ENCODE peak calls at places on chromosomes 12 and 14, in six cellular contexts. G, S, N, K, Z and X are unnamed samples.

GRCh38 chr14:52522033-52522432 is 30.3 kb downstream of the TXNDC16 start:
- DNase-seq in N (no peak), K (no peak), S (no peak), G (no peak), Z (no peak), X (no peak)

GRCh38 chr14:95156765-95157194 is 549 bp downstream of the DICER1 start:
- DNase-seq in N (peak), G (no peak), K (peak), S (no peak), Z (no peak), X (peak)

GRCh38 chr14:31968107-31968810 is 108.8 kb upstream of the ARHGAP5 start:
- DNase-seq in S (no peak), G (no peak), K (no peak), N (peak), Z (no peak), X (peak)

GRCh38 chr12:104909761-104910160 is 48.3 kb downstream of the SLC41A2 start:
- DNase-seq in Z (no peak), G (peak), N (no peak), K (no peak), S (peak), X (peak)

GRCh38 chr12:105738036-105738435 is 400.7 kb downstream of the NUAK1 start:
- DNase-seq in G (no peak), N (no peak), K (no peak), Z (no peak), S (peak), X (no peak)

GRCh38 chr12:97167598-97167997 is 260.5 kb downstream of the NEDD1 start:
- DNase-seq in G (no peak), Z (no peak), N (no peak), K (no peak), S (no peak), X (no peak)

GRCh38 chr14:106694638-106695393 is 1168.4 kb downstream of the TMEM121 start:
- DNase-seq in Z (peak), N (peak), G (no peak), S (no peak), K (no peak), X (no peak)

GRCh38 chr14:52355016-52355430 is 40.9 kb downstream of the PTGER2 start:
- DNase-seq in S (peak), K (no peak), G (no peak), N (no peak), Z (no peak), X (peak)

GRCh38 chr12:96036765-96037455 is 1.5 kb upstream of the LTA4H start:
- DNase-seq in K (no peak), S (no peak), G (no peak), N (no peak), Z (no peak), X (peak)

GRCh38 chr14:81990312-81990761 is 456.7 kb upstream of the SEL1L start:
- DNase-seq in Z (peak), S (peak), K (no peak), G (peak), N (peak), X (peak)

GRCh38 chr14:80981156-80981555 is 25.7 kb downstream of the TSHR start:
- DNase-seq in G (no peak), S (no peak), Z (no peak), N (no peak), K (no peak), X (no peak)

GRCh38 chr12:105092336-105092735 is 8.1 kb upstream of the ALDH1L2 start:
- DNase-seq in G (no peak), Z (peak), S (no peak), N (no peak), K (no peak), X (no peak)

GRCh38 chr14:45526715-45527549 is 273.9 kb upstream of the MIS18BP1 start:
- DNase-seq in K (no peak), S (no peak), G (no peak), Z (peak), N (peak), X (peak)

GRCh38 chr14:59847711-59848110 is 22.9 kb downstream of the RTN1 start:
- DNase-seq in N (no peak), S (no peak), Z (no peak), K (no peak), G (no peak), X (no peak)

GRCh38 chr12:42162198-42162597 is 17.5 kb upstream of the GXYLT1 start:
- DNase-seq in Z (no peak), N (no peak), G (no peak), K (no peak), S (no peak), X (peak)

GRCh38 chr14:50688875-50689274 is 20.8 kb upstream of the SAV1 start:
- DNase-seq in Z (peak), G (no peak), N (no peak), S (no peak), K (no peak), X (no peak)

GRCh38 chr14:31038521-31039166 is 12.5 kb upstream of the STRN3 start:
- DNase-seq in N (no peak), G (no peak), S (peak), K (no peak), Z (no peak), X (peak)

GRCh38 chr14:83309211-83309610 is 1775.6 kb upstream of the SEL1L start:
- DNase-seq in K (no peak), N (no peak), S (no peak), G (no peak), Z (no peak), X (no peak)

GRCh38 chr12:97940629-97941028 is 478.0 kb downstream of the RMST start:
- DNase-seq in Z (peak), S (peak), K (no peak), N (no peak), G (no peak), X (no peak)

GRCh38 chr12:12882288-12882687 is 9.1 kb upstream of the GPRC5A start:
- DNase-seq in K (no peak), G (no peak), S (no peak), N (no peak), Z (no peak), X (no peak)

DNA sequence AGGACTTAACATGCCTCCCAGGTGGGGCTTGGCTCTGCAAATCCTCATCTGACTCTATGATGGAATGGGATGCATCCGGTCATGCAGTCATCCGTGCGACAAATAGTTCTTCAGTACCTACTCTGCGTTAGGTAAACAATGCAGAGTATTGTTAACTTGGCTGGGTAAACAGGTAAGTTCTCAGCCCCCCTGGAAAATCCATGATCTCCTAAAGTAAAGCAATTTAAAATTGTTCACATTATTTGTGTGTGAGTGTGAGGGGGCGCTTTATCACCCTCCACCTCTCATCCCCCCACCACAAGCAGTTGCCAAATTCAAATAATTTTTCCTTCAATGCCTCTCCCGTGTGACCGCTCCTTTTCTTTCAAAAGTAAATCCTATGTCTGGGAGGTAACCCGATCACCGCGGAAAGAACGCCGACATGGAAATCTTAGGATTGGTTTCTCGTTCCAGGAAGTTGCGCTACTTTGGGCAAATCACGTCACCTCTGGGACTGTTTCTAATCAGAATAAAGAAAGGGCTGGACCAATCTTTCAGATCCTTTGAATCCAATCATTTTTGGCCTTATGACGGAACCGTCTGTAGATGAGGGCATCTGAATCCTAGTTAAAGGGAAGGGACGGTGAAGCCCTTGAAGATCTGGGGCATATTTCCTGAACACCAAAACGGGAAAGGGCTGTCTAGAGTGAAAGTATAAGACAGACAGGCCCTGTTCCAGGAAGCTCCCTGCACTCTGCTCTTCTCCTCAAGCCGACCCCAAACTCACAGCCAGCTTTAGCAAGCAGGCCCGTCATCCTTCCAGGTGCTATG is 44.0 kb upstream of the SINHCAF start:
- DNase-seq in S (peak), G (peak), N (no peak), Z (peak), K (peak), X (peak)
- H3K4me3 ChIP-seq in S (peak), G (no peak), N (no peak), Z (peak), K (peak), X (peak)

DNA sequence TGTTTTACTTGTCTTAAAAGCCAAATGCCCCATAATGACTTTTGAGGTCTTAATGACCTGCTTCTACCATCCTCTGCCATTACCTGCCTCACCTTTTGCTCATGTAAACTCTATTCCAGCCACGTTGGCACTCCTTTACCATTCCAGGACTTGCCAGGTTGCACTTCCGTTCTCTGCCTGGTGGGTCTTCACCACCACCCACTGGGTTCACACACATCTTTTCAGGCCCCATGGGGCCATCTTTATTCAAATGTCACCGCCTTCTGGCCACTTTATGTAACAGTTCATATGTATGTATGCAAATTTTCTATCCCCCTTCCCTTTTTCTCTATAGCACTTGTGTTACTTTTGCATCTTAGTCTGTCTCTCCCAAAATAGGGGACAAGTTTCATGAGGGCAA is 57.7 kb downstream of the ATP2A2 start:
- DNase-seq in K (no peak), Z (peak), S (peak), N (peak), G (no peak), X (no peak)
- TF ChIP-seq CTCF in K (no peak), Z (no peak), S (peak), N (peak), G (no peak), X (peak)

GRCh38 chr12:116673713-116674112 is 64.2 kb downstream of the SPRING1 start:
- DNase-seq in S (no peak), N (peak), G (no peak), K (no peak), Z (peak), X (no peak)
- H3K4me3 ChIP-seq in S (no peak), N (no peak), G (no peak), K (no peak), Z (no peak), X (no peak)

DNA sequence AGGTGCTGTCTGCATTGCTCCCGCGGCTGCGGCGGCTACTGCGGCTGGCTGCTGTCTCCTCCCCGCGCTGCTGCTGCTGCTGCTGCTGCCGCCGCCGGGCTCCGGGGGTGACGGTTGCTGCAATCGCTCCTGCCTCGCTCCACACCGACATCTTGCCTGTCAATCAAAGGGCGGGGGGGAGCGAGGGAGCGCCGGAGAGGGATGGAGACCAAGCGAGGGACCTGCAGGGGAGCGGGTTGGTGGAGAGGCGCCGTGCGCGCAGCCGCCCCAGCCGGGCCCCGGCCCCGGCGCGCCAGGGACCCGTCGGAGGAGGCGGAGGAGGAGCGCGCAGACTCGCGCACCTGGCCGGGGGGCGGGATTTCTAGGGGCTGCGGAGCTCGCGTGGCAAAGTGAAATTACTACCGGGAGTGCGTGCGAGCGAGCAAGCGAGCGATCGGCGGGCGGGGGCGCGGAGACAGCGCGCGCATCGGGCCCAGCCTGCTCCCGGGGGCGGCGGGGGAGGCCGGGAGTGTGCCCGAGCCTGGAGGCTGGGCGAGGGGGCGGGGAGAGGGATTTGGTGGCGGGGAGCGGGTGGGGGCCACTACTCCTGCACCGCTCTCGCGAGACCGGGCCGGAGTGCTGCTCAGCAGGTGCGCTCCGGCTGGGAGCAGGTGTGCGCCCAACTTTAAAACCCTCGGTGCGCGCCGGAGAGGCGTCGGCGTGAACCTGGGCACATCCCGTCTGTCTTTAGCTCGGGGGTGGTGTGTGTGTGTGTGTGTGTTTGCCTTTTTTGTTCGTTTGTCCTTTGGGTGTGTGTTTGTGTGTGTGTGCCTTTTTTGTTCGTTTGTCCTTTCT is at the start of gene KSR2:
- DNase-seq in S (peak), G (no peak), Z (peak), N (peak), K (no peak), X (no peak)
- TF ChIP-seq CTCF in S (no peak), G (no peak), Z (no peak), N (no peak), K (no peak), X (no peak)

DNA sequence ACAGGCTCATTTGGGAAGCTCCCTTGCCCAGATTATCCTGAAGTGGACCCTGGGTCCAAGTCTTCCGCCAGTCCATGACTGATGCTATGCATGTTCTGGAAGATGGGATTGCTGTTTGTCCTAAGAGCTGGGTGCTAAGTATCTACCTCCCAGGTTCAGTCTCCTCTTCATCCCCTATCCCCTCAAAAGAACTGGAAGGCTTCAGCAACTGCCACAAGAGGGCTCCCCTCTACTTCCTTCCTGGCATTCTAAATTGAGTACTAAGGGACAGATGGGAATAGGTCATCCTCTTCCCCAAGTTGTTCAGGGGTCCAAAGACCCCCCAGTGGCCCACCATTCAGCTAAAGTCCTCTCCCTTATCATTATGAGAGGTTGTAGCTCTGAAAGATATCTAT is 9.0 kb upstream of the FKBP11 start:
- DNase-seq in Z (peak), G (no peak), K (no peak), S (no peak), N (no peak), X (no peak)
- H3K4me3 ChIP-seq in Z (no peak), G (no peak), K (no peak), S (no peak), N (no peak), X (no peak)

DNA sequence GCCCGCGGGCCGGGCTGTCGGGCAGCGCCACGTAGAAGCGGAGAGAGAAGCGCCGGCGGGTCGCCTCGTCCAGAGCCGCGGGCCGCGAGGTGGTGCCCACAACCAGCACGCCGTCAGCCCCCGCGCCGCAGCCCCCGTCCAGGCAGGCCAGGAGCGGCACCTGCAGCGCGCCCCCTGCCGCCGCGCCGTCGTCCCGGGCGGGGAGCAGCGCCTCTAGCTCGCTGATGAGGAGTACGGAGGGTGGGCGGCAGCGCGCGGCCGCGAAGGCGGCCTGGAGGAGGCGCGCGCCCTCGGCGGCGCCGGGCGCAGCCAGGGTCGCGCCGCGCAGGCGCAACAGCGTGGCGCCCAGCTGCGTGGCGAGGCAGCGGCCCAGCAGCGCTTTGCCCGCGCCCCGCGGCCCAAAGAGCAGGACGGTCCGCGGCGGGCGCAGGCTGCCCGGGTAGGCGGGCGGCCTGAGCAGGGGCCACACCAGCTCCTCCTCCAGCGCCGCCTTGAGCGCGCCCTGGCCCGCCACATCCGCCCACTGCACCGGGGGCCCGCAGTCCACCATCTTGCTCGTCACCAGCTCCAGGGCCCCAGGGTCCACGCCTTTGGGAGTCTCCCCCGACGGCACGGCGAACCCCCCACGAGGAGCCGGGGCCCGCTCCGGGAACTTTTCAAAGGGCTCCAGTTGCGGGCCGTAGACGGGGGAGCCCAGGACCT is 27.6 kb downstream of the FIGNL2 start:
- DNase-seq in S (peak), N (peak), G (no peak), K (no peak), Z (peak), X (peak)
- TF ChIP-seq CTCF in S (no peak), N (peak), G (no peak), K (no peak), Z (peak), X (no peak)

GRCh38 chr14:55274760-55275159 is 3.5 kb downstream of the FBXO34 start:
- DNase-seq in Z (no peak), G (no peak), N (no peak), K (no peak), S (peak), X (peak)
- H3K4me3 ChIP-seq in Z (no peak), G (no peak), N (no peak), K (no peak), S (no peak), X (no peak)

GRCh38 chr12:65237153-65237552 is 41.3 kb upstream of the MSRB3 start:
- DNase-seq in Z (no peak), N (no peak), S (no peak), G (no peak), K (no peak), X (no peak)
- TF ChIP-seq CTCF in Z (no peak), N (no peak), S (no peak), G (no peak), K (no peak), X (no peak)

GRCh38 chr12:63150255-63151060 is 543 bp downstream of the AVPR1A start:
- DNase-seq in K (peak), Z (peak), N (no peak), G (no peak), S (no peak), X (no peak)
- H3K4me3 ChIP-seq in K (peak), Z (peak), N (no peak), G (peak), S (no peak), X (peak)

DNA sequence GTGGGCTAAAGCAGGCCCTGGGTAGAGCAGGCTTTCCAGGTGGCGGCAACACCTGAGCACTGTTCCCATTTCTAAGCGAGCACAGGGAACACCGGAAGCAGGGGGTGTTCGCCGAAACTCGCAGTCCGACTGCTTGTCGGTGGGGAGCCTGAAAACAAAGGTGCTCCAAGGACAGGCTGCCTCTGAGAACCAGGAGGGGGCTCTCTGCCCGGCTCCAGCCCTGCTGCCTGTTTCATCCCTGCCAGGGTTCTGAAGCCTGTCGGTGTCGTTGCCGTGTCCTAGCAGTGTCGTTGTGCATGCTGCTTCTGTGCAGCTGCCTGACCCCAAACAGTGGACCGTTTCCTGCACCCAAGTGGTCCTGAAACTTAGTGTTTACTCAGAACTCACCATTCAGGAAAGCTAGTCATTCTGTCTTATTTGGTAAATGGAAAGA is 21.8 kb downstream of the CCNK start:
- DNase-seq in K (no peak), G (no peak), Z (peak), N (no peak), S (no peak), X (no peak)
- TF ChIP-seq CTCF in K (no peak), G (no peak), Z (peak), N (no peak), S (no peak), X (no peak)